ENCODE peak calls at places on chromosomes 6 and 20, in eight cellular contexts. Z is sciatic nerve, D is HEK293T, V is SK-MEL-5, J is SK-N-MC, T is neural crest cell, A is hypothalamus, R is naive B cell. F is an unnamed sample.

GRCh38 chr6:158185729-158186456 is 17.7 kb downstream of the GTF2H5 start:
- DNase-seq in Z (no peak), D (no peak), V (no peak), J (peak; percentile 89), T (no peak), A (no peak), R (no peak), F (no peak)

GRCh38 chr6:26065952-26066380 is 21.3 kb upstream of the HFE start:
- DNase-seq in Z (peak; percentile 67), D (peak; percentile 65), V (peak; percentile 94), J (peak; percentile 78), T (peak; percentile 33), A (peak; percentile 14), R (peak; percentile 66), F (no peak)

GRCh38 chr20:51036226-51036625 is 13.3 kb upstream of the KCNG1 start:
- DNase-seq in Z (no peak), D (no peak), V (no peak), J (no peak), T (no peak), A (no peak), R (no peak), F (no peak)

GRCh38 chr6:51854876-51855275 is 232.5 kb downstream of the PKHD1 start:
- DNase-seq in Z (no peak), D (no peak), V (no peak), J (no peak), T (no peak), A (no peak), R (no peak), F (no peak)

GRCh38 chr6:52227495-52227894 is 16.8 kb downstream of the IL17F start:
- DNase-seq in Z (no peak), D (no peak), V (no peak), J (no peak), T (no peak), A (no peak), R (no peak), F (no peak)

GRCh38 chr6:42137192-42137753 is 5.1 kb downstream of the C6orf132 start:
- DNase-seq in Z (no peak), D (no peak), V (no peak), J (no peak), T (no peak), A (no peak), R (no peak), F (no peak)

GRCh38 chr6:11288065-11288464 is 55.6 kb upstream of the NEDD9 start:
- DNase-seq in Z (no peak), D (no peak), V (no peak), J (no peak), T (no peak), A (no peak), R (no peak), F (no peak)

GRCh38 chr20:7392551-7392950 is 547.7 kb downstream of the HAO1 start:
- DNase-seq in Z (no peak), D (no peak), V (peak; percentile 49), J (no peak), T (no peak), A (no peak), R (no peak), F (no peak)

GRCh38 chr6:33343953-33344611 is 26.5 kb upstream of the ZBTB22 start:
- DNase-seq in Z (no peak), D (no peak), V (no peak), J (no peak), T (no peak), A (no peak), R (peak; percentile 82), F (no peak)

GRCh38 chr6:87241304-87241703 is 81.1 kb upstream of the SMIM8 start:
- DNase-seq in Z (no peak), D (no peak), V (peak; percentile 3), J (no peak), T (no peak), A (no peak), R (no peak), F (no peak)

GRCh38 chr6:97129111-97129510 is 153.9 kb downstream of the MMS22L start:
- DNase-seq in Z (no peak), D (no peak), V (no peak), J (no peak), T (no peak), A (no peak), R (no peak), F (no peak)

GRCh38 chr6:40343887-40344565 is 243.1 kb downstream of the LRFN2 start:
- DNase-seq in Z (peak; percentile 33), D (no peak), V (no peak), J (no peak), T (no peak), A (no peak), R (no peak), F (no peak)

GRCh38 chr6:88705601-88706000 is 257.8 kb downstream of the RNGTT start:
- DNase-seq in Z (no peak), D (no peak), V (no peak), J (no peak), T (no peak), A (no peak), R (no peak), F (no peak)